ENCODE peak calls at places on chromosomes 11 and 22, in four cellular contexts. M is Panc1, Q is fibroblast of lung, Y is K562. W is an unnamed sample.
A peak's percentile ranks its signal among the peaks of the same experiment; 100 is the strongest.

GRCh38 chr11:125056931-125057330 is 6.2 kb upstream of the SLC37A2 start:
- DNase-seq in M (no peak), Q (no peak), Y (no peak), W (no peak)

GRCh38 chr11:65357856-65358356 is 3.4 kb downstream of the TIGD3 start:
- DNase-seq in M (no peak), Q (no peak), Y (peak; percentile 60), W (no peak)

GRCh38 chr11:118938491-118939411 is 13.0 kb upstream of the BCL9L start:
- DNase-seq in M (no peak), Q (no peak), Y (no peak), W (peak; percentile 82)

GRCh38 chr11:34345012-34345804 is 12.6 kb downstream of the ABTB2 start:
- DNase-seq in M (no peak), Q (peak; percentile 73), Y (no peak), W (peak; percentile 85)

GRCh38 chr11:135075740-135076139 is 663.7 kb upstream of the B3GAT1 start:
- DNase-seq in M (no peak), Q (peak; percentile 12), Y (peak; percentile 47), W (no peak)

GRCh38 chr22:31969789-31970489 is 25.6 kb downstream of the YWHAH start:
- DNase-seq in M (no peak), Q (peak; percentile 68), Y (peak; percentile 58), W (peak; percentile 73)

GRCh38 chr22:42287174-42287890 is 16.9 kb upstream of the TCF20 start:
- DNase-seq in M (no peak), Q (no peak), Y (no peak), W (no peak)

GRCh38 chr11:47236482-47236881 is 12.1 kb downstream of the ACP2 start:
- DNase-seq in M (no peak), Q (peak; percentile 38), Y (no peak), W (no peak)

GRCh38 chr22:20439556-20439927 is 1.9 kb upstream of the SCARF2 start:
- DNase-seq in M (no peak), Q (no peak), Y (no peak), W (no peak)

GRCh38 chr11:57481315-57481714 is 21.0 kb downstream of the RTN4RL2 start:
- DNase-seq in M (no peak), Q (no peak), Y (no peak), W (no peak)

GRCh38 chr11:57483570-57483934 is 23.2 kb downstream of the RTN4RL2 start:
- DNase-seq in M (no peak), Q (no peak), Y (no peak), W (no peak)

GRCh38 chr11:57484141-57484710 is 23.9 kb downstream of the RTN4RL2 start:
- DNase-seq in M (no peak), Q (no peak), Y (no peak), W (no peak)

GRCh38 chr11:57481915-57482781 is 21.8 kb downstream of the RTN4RL2 start:
- DNase-seq in M (no peak), Q (no peak), Y (no peak), W (no peak)

DNA sequence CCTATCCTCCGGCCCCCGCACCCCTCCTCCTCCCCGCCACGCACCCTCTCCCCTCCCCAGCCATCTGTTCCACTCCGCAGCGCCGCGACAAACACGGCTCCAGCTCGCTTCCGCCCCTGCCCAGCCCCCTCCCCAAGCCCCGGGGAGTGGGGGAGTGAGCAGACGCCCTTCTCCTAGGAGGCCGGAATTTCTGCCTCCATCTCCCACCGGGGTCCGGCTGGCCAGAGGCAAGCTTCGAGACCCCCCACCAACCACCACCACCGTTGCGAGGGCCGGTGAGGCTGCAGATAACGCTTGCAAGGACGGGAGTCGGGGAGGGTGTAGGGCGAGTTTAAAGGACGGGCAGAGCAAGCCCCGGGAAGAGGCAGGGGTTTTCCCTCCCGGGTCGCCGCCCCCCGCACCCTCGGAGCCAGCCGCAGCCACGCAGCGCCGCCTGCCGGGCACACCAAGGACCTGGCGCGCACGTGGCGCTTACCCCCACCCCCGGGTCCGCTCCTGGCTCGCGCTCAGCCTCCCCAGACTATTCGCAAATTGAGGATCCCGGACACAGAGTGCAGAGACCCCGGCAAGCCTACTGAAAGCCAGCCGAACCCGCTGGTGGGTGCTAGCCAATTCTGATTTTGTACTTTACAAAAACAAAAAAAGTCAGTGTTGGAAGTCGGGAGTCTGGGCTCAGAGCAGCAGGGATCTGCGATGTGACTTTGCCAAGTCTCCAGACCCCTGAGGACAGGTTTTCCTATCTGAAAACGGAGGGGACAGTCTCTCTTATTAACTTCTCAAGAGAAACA is 22.6 kb downstream of the RTN4RL2 start:
- DNase-seq in M (no peak), Q (no peak), Y (no peak), W (peak; percentile 55)
- TF ChIP-seq CTCF in M (peak; percentile 59), Q (peak; percentile 61), Y (no peak), W (peak; percentile 84)

DNA sequence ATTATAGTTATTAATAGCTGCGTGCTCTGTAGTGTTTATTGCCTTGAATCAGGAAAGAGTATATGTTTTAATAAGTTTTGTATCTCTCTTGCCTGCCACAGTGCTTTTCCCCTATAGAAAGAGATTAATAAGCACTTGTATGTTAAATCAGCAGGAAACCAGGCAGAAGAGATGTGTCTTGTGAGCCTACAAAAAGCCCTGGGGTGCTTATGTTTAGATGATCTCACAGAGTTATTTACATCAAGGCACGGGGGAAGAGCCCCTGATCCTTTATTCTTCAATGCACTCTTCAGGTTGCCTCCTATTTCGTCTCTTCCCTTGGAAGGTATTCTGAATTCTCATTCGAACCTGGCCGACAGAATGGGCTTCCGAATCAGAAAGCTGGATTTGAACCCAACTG is 183.0 kb downstream of the MAML2 start:
- DNase-seq in M (no peak), Q (no peak), Y (no peak), W (no peak)
- H3K27ac ChIP-seq in M (no peak overlapping the region), Q (no peak overlapping the region), Y (no peak overlapping the region), W (no peak overlapping the region)

GRCh38 chr22:49046546-49047305 is 780.9 kb downstream of the BRD1 start:
- DNase-seq in M (no peak), Q (no peak), Y (peak; percentile 62), W (no peak)
- TF ChIP-seq CTCF in M (peak; percentile 74), Q (no peak), Y (peak; percentile 59), W (no peak)

DNA sequence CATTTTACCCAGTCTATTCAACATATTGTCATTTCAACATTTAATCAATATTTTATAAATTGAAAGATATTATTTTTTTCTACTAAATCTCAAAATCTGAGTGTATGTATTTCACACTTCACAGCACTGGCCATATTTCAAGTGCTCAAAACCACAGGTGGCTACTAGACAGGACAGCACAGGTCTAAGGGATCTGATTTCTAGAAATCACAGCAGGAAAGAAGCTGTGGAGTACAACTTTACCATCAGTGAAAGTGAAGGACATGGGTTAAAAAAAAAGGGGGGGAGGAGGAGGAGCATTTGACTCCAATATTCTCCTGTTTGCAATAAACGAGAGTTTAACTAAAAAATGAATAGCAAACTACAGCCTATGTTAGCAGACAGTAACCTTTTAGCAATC is 4.5 kb downstream of the PRDM10 start:
- DNase-seq in M (no peak), Q (no peak), Y (no peak), W (no peak)
- H3K27ac ChIP-seq in M (peak overlapping the region; percentile 20), Q (no peak overlapping the region), Y (no peak overlapping the region), W (no peak overlapping the region)

GRCh38 chr11:43508511-43508918 is 149.8 kb downstream of the TTC17 start:
- DNase-seq in M (no peak), Q (peak; percentile 2), Y (no peak), W (peak; percentile 51)

GRCh38 chr11:43503417-43503816 is 144.7 kb downstream of the TTC17 start:
- DNase-seq in M (no peak), Q (no peak), Y (no peak), W (no peak)

GRCh38 chr11:43505171-43505570 is 146.5 kb downstream of the TTC17 start:
- DNase-seq in M (no peak), Q (no peak), Y (no peak), W (no peak)

GRCh38 chr11:43507171-43507570 is 148.5 kb downstream of the TTC17 start:
- DNase-seq in M (no peak), Q (no peak), Y (no peak), W (no peak)

GRCh38 chr11:43504316-43504950 is 145.7 kb downstream of the TTC17 start:
- DNase-seq in M (no peak), Q (no peak), Y (no peak), W (peak; percentile 51)
- TF ChIP-seq CTCF in M (peak; percentile 74), Q (peak; percentile 35), Y (peak; percentile 45), W (no peak)